ENCODE peak calls at places on chromosome 1, in nine cellular contexts. Z is pancreas, O is dorsolateral prefrontal cortex, F is astrocyte of the cerebellum, U is HAP-1, K is A673, C is left ventricle myocardium inferior, R is adrenal gland, J is HCT116. I is an unnamed sample.

GRCh38 chr1:93846929-93847810 is 31.8 kb downstream of the DNTTIP2 start:
- DNase-seq in U (peak; percentile 63), R (peak; percentile 94), O (peak; percentile 79), C (peak; percentile 85), F (peak; percentile 70), K (peak; percentile 92), Z (peak; percentile 94), J (peak; percentile 81), I (peak; percentile 90)

GRCh38 chr1:192550922-192551534 is 24.5 kb upstream of the RGS1 start:
- DNase-seq in F (peak; percentile 89), K (peak; percentile 37), U (no peak), Z (no peak), R (no peak), C (no peak), O (no peak), J (peak; percentile 16), I (no peak)

GRCh38 chr1:40825430-40825778 is 36.8 kb downstream of the CITED4 start:
- DNase-seq in C (no peak), Z (peak; percentile 50), R (no peak), F (no peak), K (no peak), J (no peak), O (no peak), U (no peak), I (no peak)

GRCh38 chr1:171841931-171842723 is 829 bp downstream of the DNM3 start:
- DNase-seq in K (no peak), J (no peak), O (peak; percentile 54), C (no peak), Z (peak; percentile 59), R (peak; percentile 38), F (no peak), U (no peak), I (peak; percentile 19)

GRCh38 chr1:108901106-108901505 is 24.3 kb downstream of the GPSM2 start:
- DNase-seq in U (no peak), K (no peak), J (no peak), R (no peak), O (no peak), C (no peak), F (no peak), Z (no peak), I (no peak)

GRCh38 chr1:85321237-85321964 is 45.0 kb upstream of the BCL10 start:
- DNase-seq in O (no peak), F (no peak), R (no peak), U (no peak), Z (no peak), C (no peak), J (no peak), K (no peak), I (no peak)

GRCh38 chr1:26234644-26235384 is 814 bp downstream of the CEP85 start:
- DNase-seq in R (peak; percentile 22), J (no peak), U (peak; percentile 7), F (no peak), C (no peak), Z (no peak), O (no peak), K (peak; percentile 38), I (peak; percentile 52)

GRCh38 chr1:181061891-181062777 is 26.4 kb upstream of the IER5 start:
- DNase-seq in Z (no peak), J (no peak), F (no peak), C (peak; percentile 26), K (no peak), O (no peak), U (no peak), R (no peak), I (no peak)

GRCh38 chr1:29469457-29469856 is 233.1 kb downstream of the PTPRU start:
- DNase-seq in F (no peak), C (peak; percentile 26), R (peak; percentile 47), O (no peak), K (no peak), J (no peak), U (no peak), Z (no peak), I (no peak)

GRCh38 chr1:54581621-54582035 is 33.6 kb downstream of the ACOT11 start:
- DNase-seq in K (peak; percentile 75), U (no peak), J (peak; percentile 29), Z (peak; percentile 91), C (peak; percentile 91), R (peak; percentile 98), O (peak; percentile 62), F (peak; percentile 19), I (peak; percentile 85)

GRCh38 chr1:245888809-245889208 is 618.3 kb downstream of the SMYD3 start:
- DNase-seq in Z (no peak), K (peak; percentile 62), J (peak; percentile 23), O (no peak), F (no peak), U (no peak), C (no peak), R (no peak), I (no peak)

GRCh38 chr1:117795190-117795589 is 134.2 kb downstream of the GDAP2 start:
- DNase-seq in U (no peak), R (no peak), O (no peak), J (no peak), K (no peak), C (peak; percentile 31), F (peak; percentile 67), Z (no peak), I (no peak)

GRCh38 chr1:160541622-160542302 is 18.7 kb upstream of the SLAMF6 start:
- DNase-seq in K (no peak), C (no peak), F (no peak), U (no peak), Z (no peak), O (no peak), J (no peak), R (no peak), I (no peak)

GRCh38 chr1:182826892-182827291 is 12.3 kb upstream of the DHX9 start:
- DNase-seq in J (no peak), C (no peak), F (no peak), K (no peak), O (no peak), U (no peak), R (no peak), Z (no peak), I (no peak)
- H3K4me3 ChIP-seq in J (no peak overlapping the region), C (no peak overlapping the region), F (no peak overlapping the region), K (no peak overlapping the region), O (no peak overlapping the region), U (no peak overlapping the region), R (no peak overlapping the region), Z (no peak overlapping the region), I (no peak overlapping the region)

GRCh38 chr1:236075848-236076247 is 11.0 kb upstream of the NID1 start:
- DNase-seq in F (no peak), R (no peak), Z (no peak), O (no peak), U (no peak), J (no peak), K (no peak), C (no peak), I (no peak)

GRCh38 chr1:236081546-236082227 is 16.8 kb upstream of the NID1 start:
- DNase-seq in R (no peak), Z (no peak), C (no peak), K (no peak), U (no peak), F (no peak), O (no peak), J (no peak), I (no peak)

GRCh38 chr1:236079703-236080245 is 14.9 kb upstream of the NID1 start:
- DNase-seq in F (no peak), U (no peak), Z (no peak), O (no peak), K (no peak), R (no peak), C (no peak), J (no peak), I (no peak)

GRCh38 chr1:236082511-236082910 is 17.6 kb upstream of the NID1 start:
- DNase-seq in R (no peak), K (no peak), C (no peak), Z (no peak), F (no peak), O (no peak), U (no peak), J (no peak), I (no peak)

DNA sequence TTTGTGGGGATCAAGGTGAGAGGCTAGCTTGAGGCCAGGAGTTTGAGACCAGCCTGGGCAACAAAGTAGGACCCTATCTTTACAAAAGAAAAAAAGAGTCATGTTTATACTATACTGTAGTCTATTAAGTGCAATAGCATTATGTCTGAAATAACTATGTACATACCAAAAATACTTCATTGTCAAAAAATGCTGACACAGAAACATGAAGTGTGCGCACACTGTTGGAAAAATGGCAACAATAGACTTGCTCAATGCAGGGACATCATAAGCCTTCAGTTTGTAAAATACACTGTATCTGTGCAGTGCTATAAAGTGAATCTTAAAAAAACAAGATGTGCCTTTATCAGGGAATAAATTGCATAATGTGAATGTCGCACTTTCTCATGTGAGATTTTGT is 14.1 kb upstream of the NID1 start:
- DNase-seq in O (no peak), C (no peak), K (no peak), J (no peak), U (no peak), Z (no peak), F (no peak), R (no peak), I (no peak)
- H3K4me3 ChIP-seq in O (no peak overlapping the region), C (no peak overlapping the region), K (no peak overlapping the region), J (no peak overlapping the region), U (no peak overlapping the region), Z (no peak overlapping the region), F (no peak overlapping the region), R (no peak overlapping the region), I (no peak overlapping the region)

DNA sequence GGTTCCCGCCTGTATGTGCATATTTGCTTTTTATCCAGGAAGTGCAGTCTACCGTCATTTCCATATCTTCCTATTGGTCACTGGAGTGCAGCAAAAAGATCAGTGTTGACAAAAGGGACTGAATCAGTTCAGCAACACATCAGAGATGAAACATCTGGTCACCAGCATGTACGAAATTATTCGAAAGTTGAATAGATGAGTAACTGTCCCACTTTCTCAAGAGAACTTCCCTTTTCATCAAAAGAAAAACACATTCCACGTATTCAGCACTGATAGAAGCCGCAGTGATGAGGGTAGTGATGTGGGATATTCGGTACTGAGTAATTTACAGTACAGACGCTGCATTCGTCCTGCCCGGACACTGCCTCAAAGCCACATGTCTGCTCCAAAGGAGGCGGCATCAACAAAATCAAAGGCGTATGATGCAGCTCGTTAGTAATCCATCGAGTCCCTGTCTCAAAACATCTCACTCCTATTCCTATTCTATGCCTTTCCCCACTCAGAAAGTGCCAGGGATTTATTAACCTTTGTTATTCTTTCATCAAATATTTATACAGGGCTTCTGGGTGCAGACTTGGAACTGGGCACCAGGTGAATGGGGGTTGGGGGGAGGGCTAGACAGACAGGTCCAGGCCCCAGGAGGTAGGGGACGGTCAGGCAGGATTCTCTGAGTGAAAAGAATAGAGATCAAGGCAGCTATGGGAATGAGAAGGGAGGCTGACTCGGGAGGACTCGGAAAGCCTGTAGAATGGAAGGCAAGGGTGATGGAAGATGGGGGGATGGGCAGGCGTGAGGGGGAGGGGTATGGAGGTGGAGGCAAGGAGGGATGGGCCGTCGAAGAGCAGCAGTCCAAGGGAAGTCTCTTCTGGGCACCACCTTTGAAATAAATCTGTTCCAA is 79.5 kb upstream of the SLC45A1 start:
- DNase-seq in O (no peak), F (peak; percentile 49), K (no peak), U (no peak), J (no peak), C (no peak), R (no peak), Z (no peak), I (peak; percentile 56)
- H3K4me3 ChIP-seq in O (no peak overlapping the region), F (no peak overlapping the region), K (no peak overlapping the region), U (no peak overlapping the region), J (peak overlapping the region; percentile 7), C (no peak overlapping the region), R (no peak overlapping the region), Z (no peak overlapping the region), I (no peak overlapping the region)

DNA sequence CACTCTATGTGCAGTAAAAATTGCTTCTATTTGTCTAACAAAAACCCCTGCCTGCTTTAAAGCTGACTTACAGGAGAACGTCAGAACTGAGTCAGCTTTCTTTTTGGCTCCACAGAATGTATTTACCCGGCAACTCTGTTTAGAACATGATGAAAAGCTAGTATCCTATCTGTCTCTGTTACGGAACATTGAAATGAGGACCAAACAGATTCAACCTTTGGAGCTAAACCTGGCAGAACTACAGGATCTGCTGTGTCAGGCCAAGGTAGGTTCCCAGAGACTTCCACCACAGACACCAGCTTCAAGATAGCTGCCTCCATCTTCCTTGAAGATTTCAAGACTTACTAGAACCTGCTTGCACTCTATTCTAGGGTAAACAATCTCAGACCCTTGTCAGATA is 132.6 kb downstream of the MACF1 start:
- DNase-seq in U (no peak), C (no peak), R (no peak), O (no peak), F (no peak), K (no peak), J (no peak), Z (no peak), I (no peak)
- H3K4me3 ChIP-seq in U (no peak overlapping the region), C (no peak overlapping the region), R (no peak overlapping the region), O (no peak overlapping the region), F (no peak overlapping the region), K (no peak overlapping the region), J (no peak overlapping the region), Z (no peak overlapping the region), I (no peak overlapping the region)

I was measured in colonic mucosa.